ENCODE peak calls at places on chromosomes 5 and 9, in six cellular contexts. One of them, this sample, is unnamed. For H3K4me1, the result is how much of the 10 kb centered on the place peaks cover.

GRCh38 chr5:101679816-101680215 is 616.3 kb downstream of the SLCO4C1 start:
- DNase-seq in DND-41: no peak
- DNase-seq in GM23338: no peak
- DNase-seq in heart left ventricle: no peak
- DNase-seq in breast epithelium: no peak
- DNase-seq in mammary epithelial cell: peak
- DNase-seq in this sample: no peak

GRCh38 chr5:72651779-72652178 is 144.6 kb upstream of the ZNF366 start:
- DNase-seq in DND-41: no peak
- DNase-seq in heart left ventricle: no peak
- DNase-seq in breast epithelium: no peak
- DNase-seq in GM23338: no peak
- DNase-seq in mammary epithelial cell: no peak
- DNase-seq in this sample: no peak

GRCh38 chr5:150443242-150444075 is 6.1 kb downstream of the RPS14 start:
- DNase-seq in breast epithelium: no peak
- DNase-seq in DND-41: no peak
- DNase-seq in heart left ventricle: no peak
- DNase-seq in GM23338: no peak
- DNase-seq in mammary epithelial cell: no peak
- DNase-seq in this sample: no peak

GRCh38 chr9:38339087-38339486 is 53.4 kb upstream of the ALDH1B1 start:
- DNase-seq in heart left ventricle: peak
- DNase-seq in GM23338: no peak
- DNase-seq in breast epithelium: no peak
- DNase-seq in DND-41: no peak
- DNase-seq in mammary epithelial cell: peak
- DNase-seq in this sample: no peak

GRCh38 chr9:69718218-69718617 is 41.6 kb downstream of the PTAR1 start:
- DNase-seq in heart left ventricle: no peak
- DNase-seq in breast epithelium: no peak
- DNase-seq in DND-41: no peak
- DNase-seq in GM23338: no peak
- DNase-seq in mammary epithelial cell: no peak
- DNase-seq in this sample: no peak

GRCh38 chr5:88093765-88094164 is 174.9 kb downstream of the TMEM161B start:
- DNase-seq in breast epithelium: no peak
- DNase-seq in GM23338: no peak
- DNase-seq in heart left ventricle: no peak
- DNase-seq in DND-41: no peak
- DNase-seq in mammary epithelial cell: no peak
- DNase-seq in this sample: no peak

GRCh38 chr5:3362606-3362910 is 233.1 kb upstream of the IRX1 start:
- DNase-seq in DND-41: no peak
- DNase-seq in heart left ventricle: no peak
- DNase-seq in breast epithelium: no peak
- DNase-seq in GM23338: no peak
- DNase-seq in mammary epithelial cell: no peak
- DNase-seq in this sample: no peak

GRCh38 chr5:35656721-35657120 is 39.1 kb downstream of the SPEF2 start:
- DNase-seq in DND-41: no peak
- DNase-seq in heart left ventricle: no peak
- DNase-seq in mammary epithelial cell: no peak
- DNase-seq in GM23338: peak
- DNase-seq in breast epithelium: no peak
- DNase-seq in this sample: no peak

GRCh38 chr5:8756498-8757084 is 789.3 kb downstream of the SEMA5A start:
- DNase-seq in mammary epithelial cell: peak
- DNase-seq in GM23338: peak
- DNase-seq in heart left ventricle: no peak
- DNase-seq in DND-41: peak
- DNase-seq in breast epithelium: no peak
- DNase-seq in this sample: no peak

GRCh38 chr9:93304574-93305496 is 120.9 kb downstream of the WNK2 start:
- DNase-seq in mammary epithelial cell: peak
- DNase-seq in breast epithelium: peak
- DNase-seq in DND-41: peak
- DNase-seq in GM23338: peak
- DNase-seq in heart left ventricle: peak
- DNase-seq in this sample: no peak

GRCh38 chr5:180643191-180643851 is 6.1 kb downstream of the FLT4 start:
- DNase-seq in mammary epithelial cell: no peak
- DNase-seq in breast epithelium: no peak
- DNase-seq in heart left ventricle: no peak
- DNase-seq in DND-41: no peak
- DNase-seq in GM23338: no peak
- DNase-seq in this sample: no peak

GRCh38 chr9:136769710-136770191 is 5.4 kb upstream of the LCN15 start:
- DNase-seq in GM23338: peak
- DNase-seq in mammary epithelial cell: no peak
- DNase-seq in breast epithelium: no peak
- DNase-seq in DND-41: peak
- DNase-seq in heart left ventricle: no peak
- DNase-seq in this sample: peak

GRCh38 chr5:159571501-159572244 is 241.4 kb upstream of the IL12B start:
- DNase-seq in mammary epithelial cell: peak
- DNase-seq in DND-41: no peak
- DNase-seq in heart left ventricle: no peak
- DNase-seq in GM23338: no peak
- DNase-seq in breast epithelium: no peak
- DNase-seq in this sample: no peak

GRCh38 chr5:16550316-16550952 is 66.4 kb downstream of the RETREG1 start:
- DNase-seq in breast epithelium: no peak
- DNase-seq in GM23338: peak
- DNase-seq in DND-41: peak
- DNase-seq in heart left ventricle: no peak
- DNase-seq in mammary epithelial cell: peak
- DNase-seq in this sample: no peak

GRCh38 chr5:140319833-140320232 is 16.9 kb upstream of the PFDN1 start:
- DNase-seq in breast epithelium: no peak
- DNase-seq in heart left ventricle: no peak
- DNase-seq in mammary epithelial cell: no peak
- DNase-seq in DND-41: no peak
- DNase-seq in GM23338: no peak
- DNase-seq in this sample: no peak

GRCh38 chr5:8843766-8844165 is 702.1 kb downstream of the SEMA5A start:
- DNase-seq in breast epithelium: no peak
- DNase-seq in GM23338: no peak
- DNase-seq in DND-41: no peak
- DNase-seq in heart left ventricle: peak
- DNase-seq in mammary epithelial cell: no peak
- DNase-seq in this sample: no peak

GRCh38 chr9:125146247-125146646 is 2.9 kb upstream of the SCAI start:
- DNase-seq in breast epithelium: no peak
- DNase-seq in GM23338: no peak
- DNase-seq in DND-41: no peak
- DNase-seq in heart left ventricle: no peak
- DNase-seq in mammary epithelial cell: no peak
- DNase-seq in this sample: no peak

GRCh38 chr9:83538172-83538889 is at the start of gene FRMD3:
- DNase-seq in GM23338: peak
- DNase-seq in mammary epithelial cell: peak
- DNase-seq in heart left ventricle: peak
- DNase-seq in breast epithelium: peak
- DNase-seq in DND-41: no peak
- DNase-seq in this sample: peak

GRCh38 chr9:91164724-91165520 is 196.8 kb downstream of the AUH start:
- DNase-seq in mammary epithelial cell: peak
- DNase-seq in DND-41: peak
- DNase-seq in breast epithelium: peak
- DNase-seq in heart left ventricle: peak
- DNase-seq in GM23338: no peak
- DNase-seq in this sample: no peak

GRCh38 chr9:18821794-18822193 is 211.2 kb downstream of the SAXO1 start:
- DNase-seq in GM23338: peak
- DNase-seq in breast epithelium: no peak
- DNase-seq in mammary epithelial cell: peak
- DNase-seq in heart left ventricle: no peak
- DNase-seq in DND-41: no peak
- DNase-seq in this sample: no peak

GRCh38 chr9:15959663-15960062 is 406.8 kb downstream of the CCDC171 start:
- DNase-seq in heart left ventricle: no peak
- DNase-seq in GM23338: no peak
- DNase-seq in breast epithelium: no peak
- DNase-seq in mammary epithelial cell: no peak
- DNase-seq in DND-41: no peak
- DNase-seq in this sample: no peak

GRCh38 chr9:107177243-107177839 is 105.7 kb upstream of the RAD23B start:
- DNase-seq in DND-41: no peak
- DNase-seq in heart left ventricle: no peak
- DNase-seq in mammary epithelial cell: no peak
- DNase-seq in GM23338: no peak
- DNase-seq in breast epithelium: no peak
- DNase-seq in this sample: no peak

GRCh38 chr5:178827636-178828035 is 32.1 kb upstream of the ZNF354B start:
- DNase-seq in mammary epithelial cell: no peak
- DNase-seq in GM23338: no peak
- DNase-seq in heart left ventricle: no peak
- DNase-seq in DND-41: no peak
- DNase-seq in breast epithelium: no peak
- DNase-seq in this sample: no peak

GRCh38 chr5:175325681-175326080 is 118.3 kb downstream of the DRD1 start:
- DNase-seq in mammary epithelial cell: peak
- DNase-seq in DND-41: no peak
- DNase-seq in heart left ventricle: no peak
- DNase-seq in GM23338: no peak
- DNase-seq in breast epithelium: no peak
- DNase-seq in this sample: no peak

GRCh38 chr5:175556794-175557193 is 78.4 kb downstream of the SFXN1 start:
- DNase-seq in breast epithelium: no peak
- DNase-seq in mammary epithelial cell: no peak
- DNase-seq in DND-41: no peak
- DNase-seq in heart left ventricle: no peak
- DNase-seq in GM23338: no peak
- DNase-seq in this sample: no peak

GRCh38 chr9:12722131-12722530 is 28.9 kb downstream of the TYRP1 start:
- DNase-seq in DND-41: no peak
- DNase-seq in breast epithelium: no peak
- DNase-seq in heart left ventricle: no peak
- DNase-seq in GM23338: no peak
- DNase-seq in mammary epithelial cell: peak
- DNase-seq in this sample: no peak
- H3K4me1 ChIP-seq in DND-41: under half
- H3K4me1 ChIP-seq in breast epithelium: under half
- H3K4me1 ChIP-seq in heart left ventricle: under half
- H3K4me1 ChIP-seq in GM23338: under half
- H3K4me1 ChIP-seq in mammary epithelial cell: under half
- H3K4me1 ChIP-seq in this sample: under half

DNA sequence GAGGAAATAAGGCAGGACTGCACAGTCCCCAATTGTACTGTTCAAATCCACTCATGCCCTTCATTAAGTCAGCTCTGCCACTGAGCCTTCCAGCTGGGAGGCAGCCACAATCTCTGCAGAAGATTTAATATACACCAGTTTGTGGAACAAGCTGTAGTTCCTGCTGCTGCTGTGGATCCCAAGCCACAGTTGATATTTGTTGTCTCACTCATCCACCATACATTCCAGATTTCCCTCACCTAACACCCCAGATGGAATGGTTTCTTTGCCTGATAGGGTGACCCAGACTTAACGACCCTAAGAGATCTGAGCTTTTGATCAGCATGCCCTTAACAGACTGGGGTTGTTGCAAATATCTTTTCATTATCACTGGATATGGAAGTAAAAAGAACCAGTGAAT is 41.4 kb downstream of the PDCD1LG2 start:
- DNase-seq in breast epithelium: no peak
- DNase-seq in GM23338: no peak
- DNase-seq in mammary epithelial cell: no peak
- DNase-seq in heart left ventricle: no peak
- DNase-seq in DND-41: no peak
- DNase-seq in this sample: no peak
- H3K4me1 ChIP-seq in breast epithelium: under half
- H3K4me1 ChIP-seq in GM23338: under half
- H3K4me1 ChIP-seq in mammary epithelial cell: under half
- H3K4me1 ChIP-seq in heart left ventricle: under half
- H3K4me1 ChIP-seq in DND-41: under half
- H3K4me1 ChIP-seq in this sample: under half

DNA sequence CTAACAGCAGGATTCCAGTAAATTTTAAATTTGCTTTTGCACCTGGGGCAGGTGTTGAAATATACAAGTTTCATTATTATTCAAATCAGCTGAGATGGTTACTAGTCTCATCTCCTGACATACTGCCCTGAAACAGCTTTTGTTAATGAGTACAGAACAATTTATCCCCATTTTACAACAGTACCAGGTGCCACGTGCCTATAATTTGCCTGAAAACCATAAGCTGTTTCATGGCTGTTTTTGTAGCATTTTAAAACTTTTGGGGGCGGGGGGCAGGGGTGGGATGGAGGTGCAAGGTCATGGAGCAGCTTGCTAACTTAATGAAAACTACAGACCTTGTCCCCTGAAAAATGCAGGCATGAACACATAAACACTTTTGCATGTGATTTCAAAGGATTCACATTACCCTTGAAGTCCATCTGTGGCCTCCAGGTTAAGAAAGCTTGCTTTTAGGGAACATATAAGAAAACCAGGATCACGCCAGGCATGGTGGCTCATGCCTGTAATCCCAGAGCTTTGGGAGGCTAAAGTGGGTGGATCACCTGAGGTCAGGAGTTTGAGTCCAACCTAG is 42.1 kb downstream of the TIMD4 start:
- DNase-seq in heart left ventricle: no peak
- DNase-seq in mammary epithelial cell: no peak
- DNase-seq in breast epithelium: no peak
- DNase-seq in DND-41: no peak
- DNase-seq in GM23338: no peak
- DNase-seq in this sample: no peak
- H3K4me1 ChIP-seq in heart left ventricle: under half
- H3K4me1 ChIP-seq in mammary epithelial cell: under half
- H3K4me1 ChIP-seq in breast epithelium: under half
- H3K4me1 ChIP-seq in DND-41: under half
- H3K4me1 ChIP-seq in GM23338: under half
- H3K4me1 ChIP-seq in this sample: under half

DNA sequence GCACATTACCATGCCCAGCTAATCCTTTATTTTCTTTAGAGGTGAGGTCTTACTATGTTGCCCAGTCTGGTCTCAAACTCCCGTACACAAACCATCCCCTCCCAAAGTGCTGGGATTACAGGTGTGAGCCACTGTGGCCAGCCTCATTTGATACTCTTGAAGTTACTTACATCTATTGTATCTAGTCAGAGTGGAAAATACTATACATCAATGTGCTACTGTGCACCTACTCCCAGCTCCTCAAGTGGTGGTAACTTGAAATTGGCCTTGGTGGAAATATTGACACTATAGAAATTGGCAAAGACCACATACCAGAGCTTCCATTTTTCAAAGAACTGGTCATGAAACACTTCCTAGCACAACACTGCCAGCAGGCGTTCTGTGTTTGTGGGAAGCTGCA is 10.3 kb downstream of the GGTA1 start:
- DNase-seq in breast epithelium: no peak
- DNase-seq in mammary epithelial cell: no peak
- DNase-seq in DND-41: no peak
- DNase-seq in heart left ventricle: no peak
- DNase-seq in GM23338: no peak
- DNase-seq in this sample: no peak
- H3K4me1 ChIP-seq in breast epithelium: under half
- H3K4me1 ChIP-seq in mammary epithelial cell: under half
- H3K4me1 ChIP-seq in DND-41: under half
- H3K4me1 ChIP-seq in heart left ventricle: under half
- H3K4me1 ChIP-seq in GM23338: under half
- H3K4me1 ChIP-seq in this sample: under half